ENCODE peak calls at places on chromosomes 1 and 21, in four cellular contexts. E is A549, M is breast epithelium, W is prostate gland. K is an unnamed sample.

GRCh38 chr1:244674446-244674845 is 21.5 kb downstream of the DESI2 start:
- DNase-seq in M (no peak), E (no peak), W (no peak), K (no peak)

GRCh38 chr21:33234618-33235520 is 5.1 kb downstream of the IFNAR2 start:
- DNase-seq in W (no peak), E (no peak), M (no peak), K (peak)

GRCh38 chr21:39685236-39685635 is 59.7 kb upstream of the IGSF5 start:
- DNase-seq in M (no peak), E (no peak), W (no peak), K (no peak)

GRCh38 chr21:46093668-46094400 is 4.1 kb upstream of the COL6A2 start:
- DNase-seq in E (no peak), W (peak), M (peak), K (no peak)

GRCh38 chr1:45035631-45036301 is 23.7 kb downstream of the UROD start:
- DNase-seq in E (no peak), M (no peak), W (no peak), K (peak)

GRCh38 chr1:147496044-147496443 is 45.3 kb upstream of the BCL9 start:
- DNase-seq in E (no peak), M (no peak), W (no peak), K (no peak)

GRCh38 chr1:172322219-172323061 is 98.0 kb upstream of the C1orf105 start:
- DNase-seq in E (peak), M (peak), W (no peak), K (no peak)

GRCh38 chr1:160206421-160207117 is 1.4 kb downstream of the PEA15 start:
- DNase-seq in W (no peak), M (peak), E (peak), K (peak)

GRCh38 chr1:210586785-210587184 is 258.1 kb downstream of the HHAT start:
- DNase-seq in M (no peak), W (no peak), E (no peak), K (no peak)

GRCh38 chr1:53625766-53626520 is 113.0 kb downstream of the GLIS1 start:
- DNase-seq in E (no peak), M (no peak), W (no peak), K (no peak)

GRCh38 chr1:102434421-102434820 is 437.7 kb upstream of the OLFM3 start:
- DNase-seq in M (no peak), W (no peak), E (peak), K (peak)

GRCh38 chr1:56710646-56711045 is 65.5 kb downstream of the PRKAA2 start:
- DNase-seq in M (no peak), W (no peak), E (peak), K (no peak)

GRCh38 chr1:73626326-73626725 is 571.6 kb downstream of the LRRIQ3 start:
- DNase-seq in E (no peak), W (no peak), M (no peak), K (no peak)

GRCh38 chr21:28228624-28228995 is 764.1 kb downstream of the LTN1 start:
- DNase-seq in E (no peak), M (no peak), W (no peak), K (no peak)

GRCh38 chr1:34929497-34929852 is at the start of gene DLGAP3:
- DNase-seq in E (no peak), M (no peak), W (no peak), K (no peak)

GRCh38 chr1:202572867-202573266 is 137.4 kb downstream of the SYT2 start:
- DNase-seq in E (no peak), M (no peak), W (no peak), K (no peak)

GRCh38 chr1:62978056-62978455 is 194.1 kb downstream of the ATG4C start:
- DNase-seq in M (no peak), W (no peak), E (no peak), K (no peak)

GRCh38 chr1:42845866-42846256 is 552 bp upstream of the ZNF691 start:
- DNase-seq in E (no peak), M (no peak), W (no peak), K (no peak)

GRCh38 chr1:208113036-208113435 is 131.1 kb downstream of the PLXNA2 start:
- DNase-seq in E (no peak), M (no peak), W (no peak), K (no peak)

GRCh38 chr1:210715072-210715471 is 386.4 kb downstream of the HHAT start:
- DNase-seq in W (no peak), E (no peak), M (no peak), K (no peak)

GRCh38 chr1:214934035-214934434 is 148.5 kb upstream of the KCNK2 start:
- DNase-seq in W (no peak), E (no peak), M (no peak), K (no peak)

GRCh38 chr1:20660363-20661234 is 570 bp downstream of the DDOST start:
- DNase-seq in W (no peak), E (no peak), M (no peak), K (peak)

DNA sequence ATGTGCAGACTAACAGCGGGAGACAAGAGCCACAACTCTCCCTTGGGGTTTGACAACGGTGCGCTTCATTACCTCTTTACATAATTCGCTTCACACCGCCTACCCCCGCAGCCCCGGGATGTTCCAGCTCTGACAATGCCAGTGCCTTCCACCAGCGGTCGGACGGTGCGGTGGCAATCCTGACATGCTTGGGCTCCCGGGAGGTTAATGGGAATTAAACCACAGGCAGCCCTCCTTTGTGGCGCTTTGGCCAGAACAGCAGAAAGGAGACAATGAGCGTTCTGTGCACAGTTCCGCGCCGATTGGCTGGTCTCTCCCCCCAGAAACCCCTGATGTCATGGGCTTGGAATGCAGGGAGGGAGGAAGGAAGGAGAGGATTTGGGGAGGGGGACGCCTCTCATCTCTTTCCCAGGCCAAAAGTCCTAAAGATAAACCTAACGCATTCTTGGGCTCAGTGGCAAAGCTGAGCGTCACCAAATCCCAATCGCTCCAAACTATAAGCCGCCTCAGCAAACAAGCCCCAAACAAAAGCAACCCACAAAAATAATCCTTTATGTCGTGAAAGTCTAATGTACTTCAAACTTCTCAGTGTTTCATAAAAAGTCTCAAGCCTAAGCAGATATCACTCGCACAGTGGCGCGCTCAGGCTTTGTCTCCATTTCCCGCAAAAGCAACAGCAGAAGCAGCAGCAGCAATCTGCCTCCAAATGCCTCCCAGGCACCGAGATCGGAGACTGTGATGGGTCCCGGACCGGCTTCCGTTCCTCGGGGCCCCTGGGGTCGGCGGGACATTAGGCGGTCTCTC is 1.1 kb downstream of the CNN3 start:
- DNase-seq in E (peak), W (peak), M (peak), K (no peak)
- TF ChIP-seq POLR2A in E (no peak), W (peak), M (no peak), K (no peak)

GRCh38 chr21:41851090-41851790 is 27.9 kb downstream of the PRDM15 start:
- DNase-seq in W (no peak), E (no peak), M (no peak), K (no peak)
- TF ChIP-seq POLR2A in W (no peak), E (no peak), M (no peak), K (no peak)

DNA sequence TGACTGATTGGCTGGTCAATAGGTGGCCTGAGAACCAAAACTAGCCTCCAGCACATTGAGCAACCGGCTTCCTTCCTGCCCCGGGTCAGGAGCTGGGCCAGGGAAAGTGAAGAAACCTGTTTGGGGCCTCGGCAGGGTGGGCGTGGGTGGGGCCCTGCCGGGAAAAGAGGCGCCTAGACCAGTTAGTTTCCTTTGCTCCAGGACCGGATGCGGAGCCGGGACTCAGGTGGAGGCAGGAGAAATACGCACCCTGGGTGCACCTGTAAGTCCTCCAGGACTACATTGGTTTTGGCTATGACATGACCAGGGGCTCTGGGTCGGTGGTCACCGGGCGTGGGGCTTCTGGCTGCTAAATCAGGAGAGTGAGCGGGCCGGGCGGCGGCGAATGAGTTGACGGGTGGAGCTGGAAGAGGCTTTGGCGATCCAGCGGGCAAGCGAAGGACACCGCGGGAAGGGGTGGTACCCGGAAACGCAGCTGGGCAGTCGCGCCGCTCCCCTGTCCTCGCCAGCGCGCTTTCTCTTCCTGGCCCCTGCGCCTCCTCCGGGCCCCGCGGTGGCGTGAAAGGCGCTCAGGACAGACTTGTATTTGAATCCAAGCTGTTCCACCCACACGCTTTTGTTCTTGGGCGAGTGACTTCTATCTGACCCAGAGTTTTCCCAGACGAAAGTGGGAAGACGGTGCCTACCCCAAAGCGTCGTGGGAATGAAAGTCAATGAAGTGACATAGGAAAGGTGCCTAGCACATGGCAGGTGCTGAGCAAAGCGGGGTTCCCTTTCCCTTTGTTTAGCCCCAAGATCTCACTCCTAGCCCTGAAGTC is 30.6 kb upstream of the JUN start:
- DNase-seq in W (peak), M (peak), E (no peak), K (peak)
- TF ChIP-seq POLR2A in W (no peak), M (no peak), E (no peak), K (no peak)

GRCh38 chr1:223702735-223703667 is 9.3 kb upstream of the CAPN2 start:
- DNase-seq in E (peak), W (no peak), M (no peak), K (no peak)

GRCh38 chr1:223704921-223705878 is 7.1 kb upstream of the CAPN2 start:
- DNase-seq in E (peak), W (no peak), M (no peak), K (no peak)

GRCh38 chr1:223700388-223700918 is 11.9 kb upstream of the CAPN2 start:
- DNase-seq in M (no peak), W (no peak), E (peak), K (no peak)

GRCh38 chr1:223703668-223704013 is 8.7 kb upstream of the CAPN2 start:
- DNase-seq in M (no peak), W (no peak), E (no peak), K (no peak)

GRCh38 chr1:223700942-223701637 is 11.2 kb upstream of the CAPN2 start:
- DNase-seq in W (no peak), M (peak), E (peak), K (peak)
- TF ChIP-seq POLR2A in W (no peak), M (no peak), E (peak), K (no peak)

GRCh38 chr1:40862008-40862863 is at the start of gene CITED4:
- DNase-seq in W (peak), E (peak), M (peak), K (peak)
- TF ChIP-seq POLR2A in W (peak), E (peak), M (peak), K (no peak)

DNA sequence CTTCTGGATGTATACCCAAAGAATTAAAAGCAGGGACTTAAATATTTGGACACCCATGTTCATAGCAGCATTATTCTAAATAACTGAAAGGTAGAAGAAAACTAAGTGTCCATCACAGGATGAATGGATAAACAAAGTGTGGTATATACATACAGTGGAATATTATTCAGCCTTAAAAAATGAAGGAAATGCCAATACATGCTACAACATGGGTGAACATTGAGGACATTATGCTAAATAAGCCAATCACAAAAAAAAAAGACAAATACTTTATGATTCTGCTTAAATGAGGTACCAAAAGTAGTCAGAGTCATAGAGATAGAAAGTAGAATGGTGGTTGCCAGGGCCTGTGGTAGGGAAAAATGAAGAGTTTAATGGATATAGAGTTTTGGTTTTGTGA is 14.1 kb downstream of the EEIG2 start:
- DNase-seq in M (no peak), W (no peak), E (no peak), K (no peak)
- TF ChIP-seq POLR2A in M (no peak), W (no peak), E (no peak), K (no peak)

GRCh38 chr1:85579619-85580018 is 942 bp upstream of the CCN1 start:
- DNase-seq in W (no peak), M (peak), E (peak), K (no peak)
- TF ChIP-seq POLR2A in W (no peak), M (no peak), E (no peak), K (no peak)

DNA sequence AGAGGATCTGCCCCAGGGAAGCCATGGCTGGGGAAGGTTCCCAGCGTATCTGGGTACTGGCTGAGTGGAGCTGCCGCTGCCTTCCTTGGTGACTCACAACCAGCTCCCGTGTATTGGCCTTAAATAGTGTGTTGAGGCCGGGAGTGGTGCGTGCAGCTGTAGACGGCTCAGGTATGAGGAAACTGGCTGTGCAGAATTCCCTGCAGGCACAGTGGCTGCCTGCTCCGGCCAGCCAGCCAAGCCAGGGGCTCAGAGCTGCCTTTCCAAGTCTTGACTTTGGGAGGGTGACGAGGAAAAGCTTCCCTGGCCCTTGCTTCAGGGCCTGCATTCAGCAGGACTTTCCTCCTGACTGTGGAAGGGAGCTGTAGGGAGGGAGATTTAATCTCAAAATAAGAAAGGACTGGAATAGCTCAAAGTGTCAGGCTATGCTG is at the start of gene VTCN1:
- DNase-seq in W (peak), E (peak), M (peak), K (no peak)
- TF ChIP-seq POLR2A in W (peak), E (no peak), M (peak), K (no peak)

DNA sequence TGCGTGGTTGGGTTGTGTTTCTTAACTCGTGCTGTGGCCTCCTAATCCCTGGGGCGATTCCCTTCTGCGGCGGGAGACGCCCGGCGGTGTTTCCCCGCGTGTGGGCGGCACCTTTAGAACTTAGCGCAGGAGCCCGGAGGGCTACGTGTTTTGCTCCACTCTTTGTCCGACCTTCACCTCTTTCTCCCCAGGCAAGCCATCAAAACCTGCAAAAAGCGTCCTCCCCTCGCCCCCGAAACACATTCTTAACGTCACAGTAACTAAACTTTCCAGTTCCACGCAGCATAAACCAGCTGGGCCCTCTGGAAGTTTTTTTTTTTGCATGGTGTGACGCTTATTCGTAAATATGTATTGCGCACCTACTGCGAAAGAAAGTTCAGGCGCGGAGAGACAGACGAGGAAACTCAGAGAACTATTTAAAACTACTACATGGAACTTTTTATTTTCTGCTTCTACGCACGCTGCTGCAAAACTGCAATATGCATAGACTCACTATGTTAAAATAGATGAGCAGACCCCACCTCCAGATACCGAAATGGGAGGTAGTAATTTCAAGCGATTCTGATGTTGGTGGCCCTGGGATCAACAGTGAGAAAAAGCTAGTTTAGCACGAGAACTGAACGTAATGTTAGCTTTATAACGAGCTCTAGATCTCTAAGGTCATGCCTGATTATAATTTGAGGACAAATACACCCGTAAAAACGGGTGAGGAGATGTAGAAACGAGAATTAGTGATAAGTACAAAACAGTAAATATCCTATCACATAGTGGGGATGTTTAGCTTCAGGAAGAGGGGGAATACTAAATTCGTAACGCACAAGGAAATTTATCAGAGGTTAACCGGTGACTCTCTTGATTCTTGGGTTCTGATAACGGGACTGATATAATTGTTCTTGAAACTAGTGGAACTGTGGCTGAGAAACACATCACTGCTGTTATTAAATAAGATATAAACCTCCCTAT is 946 bp downstream of the MTR start:
- DNase-seq in W (no peak), M (no peak), E (no peak), K (peak)
- TF ChIP-seq POLR2A in W (no peak), M (no peak), E (no peak), K (no peak)

GRCh38 chr1:201376464-201377374 is 761 bp downstream of the TNNT2 start:
- DNase-seq in W (no peak), M (no peak), E (peak), K (peak)
- TF ChIP-seq POLR2A in W (no peak), M (no peak), E (no peak), K (no peak)

K was measured in erythroblast.